ENCODE peak calls at places on chromosome 22, in seven cellular contexts. F, P, T, V, E, G and H are unnamed samples.

GRCh38 chr22:19543970-19544708 is 19.9 kb upstream of the CLDN5 start:
- DNase-seq in P (no peak), V (no peak), E (no peak), F (no peak), G (no peak), T (no peak), H (no peak)

GRCh38 chr22:32583921-32584335 is 109.3 kb downstream of the FBXO7 start:
- DNase-seq in F (no peak), E (no peak), P (no peak), V (peak), G (no peak), T (no peak), H (no peak)

GRCh38 chr22:34356481-34356880 is 436.2 kb upstream of the LARGE1 start:
- DNase-seq in G (no peak), T (no peak), P (no peak), V (no peak), E (no peak), F (no peak), H (no peak)

GRCh38 chr22:18987765-18988164 is 51.7 kb upstream of the PRODH start:
- DNase-seq in P (peak), G (no peak), F (peak), T (no peak), V (no peak), E (no peak), H (no peak)

GRCh38 chr22:26725012-26725676 is 67.8 kb downstream of the MIAT start:
- DNase-seq in G (no peak), V (no peak), F (no peak), T (no peak), P (no peak), E (no peak), H (no peak)

GRCh38 chr22:21917959-21918261 is 34.7 kb downstream of the PPM1F start:
- DNase-seq in T (no peak), G (no peak), P (no peak), E (no peak), V (no peak), F (no peak), H (no peak)

GRCh38 chr22:41915035-41915782 is at the start of gene SHISA8:
- DNase-seq in G (no peak), V (no peak), T (peak), F (peak), E (no peak), P (no peak), H (no peak)

GRCh38 chr22:24053481-24054226 is 42.5 kb downstream of the CABIN1 start:
- DNase-seq in F (no peak), G (no peak), V (no peak), P (no peak), E (no peak), T (no peak), H (no peak)

GRCh38 chr22:49266561-49267519 is 560.8 kb downstream of the BRD1 start:
- DNase-seq in T (no peak), V (no peak), F (no peak), E (no peak), P (peak), G (no peak), H (no peak)

GRCh38 chr22:39240841-39241631 is 3.7 kb downstream of the PDGFB start:
- DNase-seq in F (peak), T (no peak), E (no peak), G (no peak), P (no peak), V (no peak), H (no peak)

GRCh38 chr22:34761111-34761510 is 304.8 kb upstream of the ISX start:
- DNase-seq in E (no peak), G (no peak), T (no peak), F (peak), P (no peak), V (no peak), H (no peak)

GRCh38 chr22:44365196-44365802 is 52.5 kb upstream of the SHISAL1 start:
- DNase-seq in P (peak), V (no peak), G (no peak), E (no peak), F (no peak), T (no peak), H (no peak)

GRCh38 chr22:35154937-35155387 is 89.0 kb downstream of the ISX start:
- DNase-seq in T (no peak), G (peak), V (peak), E (no peak), F (peak), P (no peak), H (peak)

GRCh38 chr22:27601195-27601594 is 200.4 kb downstream of the MN1 start:
- DNase-seq in G (no peak), T (no peak), F (no peak), P (no peak), E (no peak), V (no peak), H (no peak)

GRCh38 chr22:28142361-28142801 is 223.3 kb upstream of the PITPNB start:
- DNase-seq in G (no peak), T (no peak), E (no peak), V (peak), P (no peak), F (peak), H (no peak)

GRCh38 chr22:49255154-49255553 is 572.5 kb downstream of the BRD1 start:
- DNase-seq in G (no peak), T (no peak), V (no peak), F (no peak), E (no peak), P (peak), H (no peak)

GRCh38 chr22:50201191-50202129 is 649 bp downstream of the SELENOO start:
- DNase-seq in F (no peak), G (no peak), T (no peak), V (no peak), E (no peak), P (no peak), H (no peak)

GRCh38 chr22:44755956-44756361 is 3.6 kb downstream of the ARHGAP8 start:
- DNase-seq in T (no peak), F (peak), G (no peak), E (no peak), V (no peak), P (no peak), H (no peak)

GRCh38 chr22:46180370-46181137 is 30.2 kb downstream of the PPARA start:
- DNase-seq in G (no peak), T (no peak), E (no peak), F (no peak), P (no peak), V (no peak), H (no peak)

GRCh38 chr22:43897751-43898261 is 6.0 kb upstream of the PNPLA5 start:
- DNase-seq in P (no peak), F (peak), E (no peak), V (peak), T (no peak), G (no peak), H (no peak)

GRCh38 chr22:38162881-38163843 is 18.5 kb downstream of the PLA2G6 start:
- DNase-seq in E (no peak), P (peak), F (no peak), G (no peak), T (no peak), V (no peak), H (no peak)